ENCODE peak calls at places on chromosomes 2 and 18, in four cellular contexts. Y is bronchial epithelial cell, O is KBM-7, B is neuronal stem cell. U is an unnamed sample.

GRCh38 chr18:75267643-75268184 is 57.1 kb downstream of the TSHZ1 start:
- DNase-seq in Y (no peak), O (peak), B (no peak), U (no peak)

GRCh38 chr2:200625958-200626363 is 40.1 kb downstream of the AOX1 start:
- DNase-seq in Y (no peak), O (no peak), B (no peak), U (no peak)

GRCh38 chr2:168601739-168602138 is 145.7 kb downstream of the CERS6 start:
- DNase-seq in Y (no peak), O (peak), B (no peak), U (no peak)

GRCh38 chr2:238513346-238513745 is 86.6 kb downstream of the ASB1 start:
- DNase-seq in Y (peak), O (peak), B (peak), U (no peak)

GRCh38 chr18:23982154-23983071 is 32.1 kb upstream of the TTC39C start:
- DNase-seq in Y (no peak), O (no peak), B (no peak), U (no peak)

GRCh38 chr2:78304678-78305077 is 720.8 kb upstream of the REG3G start:
- DNase-seq in Y (no peak), O (no peak), B (peak), U (no peak)

GRCh38 chr2:205807758-205808157 is 125.5 kb downstream of the NRP2 start:
- DNase-seq in Y (no peak), O (no peak), B (no peak), U (no peak)

GRCh38 chr2:23411752-23412431 is 26.9 kb downstream of the KLHL29 start:
- DNase-seq in Y (peak), O (no peak), B (no peak), U (no peak)

GRCh38 chr2:71512386-71512785 is 59.0 kb downstream of the DYSF start:
- DNase-seq in Y (no peak), O (no peak), B (no peak), U (no peak)

GRCh38 chr18:69957071-69957620 is 9.5 kb upstream of the CD226 start:
- DNase-seq in Y (no peak), O (no peak), B (no peak), U (no peak)

GRCh38 chr2:172624996-172625395 is 69.1 kb downstream of the PDK1 start:
- DNase-seq in Y (no peak), O (no peak), B (no peak), U (no peak)

GRCh38 chr18:13793819-13794218 is 30.1 kb upstream of the MC5R start:
- DNase-seq in Y (no peak), O (no peak), B (no peak), U (no peak)

GRCh38 chr18:183769-184168 is 25.4 kb downstream of the USP14 start:
- DNase-seq in Y (no peak), O (no peak), B (no peak), U (no peak)

GRCh38 chr18:58321986-58322385 is 278.0 kb downstream of the NEDD4L start:
- DNase-seq in Y (peak), O (peak), B (no peak), U (peak)

GRCh38 chr2:199431748-199432213 is 26.0 kb downstream of the SATB2 start:
- DNase-seq in Y (no peak), O (peak), B (no peak), U (no peak)

GRCh38 chr18:29849145-29849544 is 1193.4 kb downstream of the DSC3 start:
- DNase-seq in Y (peak), O (no peak), B (no peak), U (no peak)

GRCh38 chr2:131657895-131658768 is 130.4 kb downstream of the CCDC74A start:
- DNase-seq in Y (no peak), O (no peak), B (no peak), U (no peak)

GRCh38 chr18:23958036-23958435 is 56.5 kb upstream of the TTC39C start:
- DNase-seq in Y (no peak), O (no peak), B (no peak), U (no peak)

GRCh38 chr2:109727929-109728447 is 66.1 kb upstream of the RGPD5 start:
- DNase-seq in Y (no peak), O (no peak), B (no peak), U (no peak)

GRCh38 chr2:101295895-101296294 is 12.6 kb downstream of the RNF149 start:
- DNase-seq in Y (peak), O (no peak), B (no peak), U (no peak)

GRCh38 chr2:170911314-170911889 is 17.7 kb upstream of the GORASP2 start:
- DNase-seq in Y (no peak), O (no peak), B (no peak), U (no peak)

GRCh38 chr18:43668866-43669265 is 391.6 kb upstream of the SYT4 start:
- DNase-seq in Y (no peak), O (no peak), B (no peak), U (no peak)

U was measured in T-cell.